ENCODE peak calls at places on chromosomes 16 and 17, in eight cellular contexts. V is uterus; D is cardiac muscle cell; B is right atrium auricular region; X is mesendoderm; M is CD4-positive, alpha-beta memory T cell; G is heart right ventricle; I is transverse colon. A is an unnamed sample. For H3K4me1, the result is how much of the 10 kb centered on the place peaks cover.

GRCh38 chr17:19546289-19547065 is 12.8 kb downstream of the SLC47A1 start:
- DNase-seq in D (peak), M (no peak), G (peak), V (no peak), B (no peak), X (peak), I (peak), A (no peak)

GRCh38 chr16:11312718-11313492 is 31.8 kb upstream of the PRM1 start:
- DNase-seq in V (no peak), D (no peak), M (no peak), G (no peak), X (peak), I (peak), B (no peak), A (no peak)

GRCh38 chr17:59783221-59784016 is 76.0 kb downstream of the VMP1 start:
- DNase-seq in V (no peak), D (no peak), I (no peak), M (peak), B (no peak), G (no peak), X (peak), A (no peak)

GRCh38 chr16:50160495-50161164 is 7.5 kb downstream of the TENT4B start:
- DNase-seq in D (no peak), B (no peak), I (no peak), V (no peak), X (no peak), G (no peak), M (peak), A (no peak)

GRCh38 chr17:56292010-56292409 is 138.7 kb downstream of the ANKFN1 start:
- DNase-seq in M (no peak), D (no peak), G (no peak), X (no peak), B (no peak), I (no peak), V (no peak), A (no peak)

GRCh38 chr17:41324180-41325075 is 8.9 kb upstream of the KRTAP17-1 start:
- DNase-seq in M (no peak), B (no peak), G (no peak), X (peak), V (no peak), D (peak), I (peak), A (no peak)

GRCh38 chr17:3667366-3668278 is 756 bp downstream of the TAX1BP3 start:
- DNase-seq in D (peak), M (no peak), V (peak), B (peak), X (peak), I (peak), G (peak), A (peak)

GRCh38 chr16:25033852-25034251 is 18.7 kb upstream of the ARHGAP17 start:
- DNase-seq in G (no peak), D (no peak), B (no peak), M (no peak), I (no peak), V (no peak), X (no peak), A (peak)

GRCh38 chr17:2624292-2624731 is 30.9 kb downstream of the PAFAH1B1 start:
- DNase-seq in X (peak), G (no peak), B (no peak), D (no peak), I (no peak), M (no peak), V (no peak), A (no peak)

GRCh38 chr17:80060629-80061028 is 24.2 kb downstream of the CCDC40 start:
- DNase-seq in B (no peak), D (no peak), X (no peak), I (no peak), M (no peak), V (no peak), G (no peak), A (no peak)

GRCh38 chr16:89761304-89761922 is 40.1 kb downstream of the ZNF276 start:
- DNase-seq in B (no peak), M (peak), V (no peak), I (no peak), G (no peak), X (no peak), D (no peak), A (no peak)

GRCh38 chr16:76574651-76575050 is 297.4 kb downstream of the CNTNAP4 start:
- DNase-seq in M (no peak), G (no peak), I (no peak), B (no peak), X (no peak), D (no peak), V (no peak), A (no peak)

GRCh38 chr16:56451753-56452689 is 667 bp downstream of the OGFOD1 start:
- DNase-seq in D (peak), I (peak), M (peak), B (no peak), G (no peak), X (peak), V (no peak), A (peak)

GRCh38 chr16:11481987-11482386 is 104.7 kb downstream of the LITAF start:
- DNase-seq in D (no peak), V (no peak), M (no peak), X (no peak), G (no peak), B (no peak), I (no peak), A (no peak)

GRCh38 chr16:50425648-50426047 is 56.9 kb upstream of the BRD7 start:
- DNase-seq in I (no peak), B (no peak), V (no peak), G (no peak), M (no peak), D (no peak), X (no peak), A (no peak)

GRCh38 chr16:8929086-8929748 is 34.5 kb downstream of the USP7 start:
- DNase-seq in G (no peak), V (no peak), X (no peak), D (no peak), M (no peak), B (no peak), I (no peak), A (no peak)

GRCh38 chr17:10558049-10558448 is 8.6 kb upstream of the MYH2 start:
- DNase-seq in X (no peak), M (no peak), G (no peak), D (no peak), B (no peak), I (no peak), V (no peak), A (no peak)

GRCh38 chr16:84818989-84819643 is 669 bp upstream of the CRISPLD2 start:
- DNase-seq in M (no peak), G (no peak), B (no peak), X (no peak), I (no peak), V (no peak), D (no peak), A (no peak)

GRCh38 chr17:50259484-50260324 is 14.6 kb upstream of the TMEM92 start:
- DNase-seq in D (no peak), X (no peak), I (no peak), B (peak), M (no peak), V (peak), G (no peak), A (no peak)

GRCh38 chr17:83012873-83013778 is 66.3 kb upstream of the METRNL start:
- DNase-seq in M (no peak), I (no peak), B (no peak), V (no peak), D (no peak), G (no peak), X (no peak), A (no peak)

GRCh38 chr17:81272616-81273015 is 22.5 kb downstream of the SLC38A10 start:
- DNase-seq in B (no peak), D (no peak), V (no peak), X (no peak), G (no peak), M (no peak), I (no peak), A (no peak)

GRCh38 chr17:70525976-70526375 is 356.6 kb downstream of the KCNJ2 start:
- DNase-seq in G (no peak), X (no peak), V (no peak), D (no peak), I (peak), B (no peak), M (no peak), A (no peak)

GRCh38 chr16:22120440-22120839 is 28.1 kb downstream of the VWA3A start:
- DNase-seq in B (no peak), V (no peak), M (no peak), X (peak), I (no peak), G (no peak), D (peak), A (no peak)

GRCh38 chr17:62761884-62762283 is 46.2 kb downstream of the MARCHF10 start:
- DNase-seq in X (peak), G (no peak), I (no peak), B (no peak), V (no peak), D (no peak), M (no peak), A (no peak)

GRCh38 chr17:47915667-47916242 is 19.7 kb downstream of the SP2 start:
- DNase-seq in V (peak), I (no peak), B (no peak), X (no peak), M (no peak), G (peak), D (no peak), A (no peak)

DNA sequence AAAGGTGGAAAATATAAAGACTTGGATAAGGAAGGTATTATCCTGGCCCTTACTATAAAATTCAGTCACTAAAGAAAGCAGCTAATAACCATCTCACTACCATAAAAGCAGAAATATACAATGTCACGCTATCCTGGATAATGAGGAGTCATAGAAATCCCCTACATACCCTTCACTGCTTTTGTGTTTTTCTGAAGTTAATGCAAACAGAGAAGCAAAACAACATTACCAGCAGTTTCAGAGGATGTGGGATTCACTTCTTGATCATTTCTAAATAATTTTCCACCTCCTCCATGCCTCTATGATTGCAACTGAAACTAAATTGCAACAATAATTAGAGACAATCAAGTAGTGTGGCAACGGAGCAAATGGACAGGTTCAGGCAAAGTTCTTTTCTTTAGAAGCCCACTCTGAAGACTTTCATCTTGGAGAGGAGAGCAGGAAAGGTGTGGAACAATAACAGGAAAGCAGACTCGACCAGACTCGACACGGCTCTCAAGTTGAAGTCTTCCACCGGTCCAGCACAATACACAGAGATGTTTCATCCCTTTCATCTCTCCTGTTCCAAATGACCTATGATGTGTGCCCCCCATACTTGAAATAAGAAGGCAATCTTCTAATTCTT is 10.2 kb downstream of the CYTH1 start:
- DNase-seq in M (no peak), B (no peak), V (no peak), D (no peak), X (no peak), G (no peak), I (no peak), A (no peak)
- H3K27ac ChIP-seq in M (peak), B (no peak), V (no peak), D (peak), X (no peak), G (no peak), I (peak), A (no peak)

DNA sequence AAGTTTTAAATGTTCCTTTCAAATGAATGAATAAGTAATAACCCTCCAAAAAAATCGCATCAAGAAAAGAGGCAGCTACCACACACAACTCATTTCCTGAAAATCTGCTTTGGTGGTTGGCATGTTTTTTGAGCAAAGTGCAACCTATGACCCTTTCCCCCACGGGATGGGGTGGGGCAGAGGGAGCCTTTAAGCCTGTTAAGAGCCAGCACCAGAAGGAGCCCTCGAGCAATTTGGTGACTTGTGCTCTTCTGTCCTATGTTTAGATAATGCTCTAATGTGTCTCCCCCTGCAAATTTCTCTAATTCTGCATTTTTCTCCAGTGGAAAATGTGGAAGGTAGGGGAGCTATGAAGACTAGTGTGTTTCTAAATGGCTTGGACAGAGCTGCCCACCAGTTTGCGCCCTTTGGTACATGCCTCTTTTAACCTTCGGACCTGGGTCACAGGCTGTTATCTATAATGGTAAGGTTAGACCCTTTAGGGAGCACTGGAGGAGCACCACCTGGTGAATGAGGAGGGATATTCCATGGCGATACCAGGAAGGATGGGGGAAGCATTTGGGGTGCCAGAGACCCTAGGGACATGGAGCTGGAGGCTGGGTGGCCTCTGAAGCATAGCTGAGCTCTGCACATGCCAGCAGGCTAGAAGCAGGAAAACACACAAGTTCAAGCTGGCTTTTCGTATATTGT is 1.6 kb downstream of the PYCARD start:
- DNase-seq in X (peak), G (no peak), B (no peak), I (no peak), V (no peak), M (peak), D (no peak), A (no peak)
- H3K4me1 ChIP-seq in X (under half), G (under half), B (under half), I (under half), V (under half), M (under half), D (under half), A (under half)

GRCh38 chr16:609984-610383 is 20.1 kb downstream of the RAB40C start:
- DNase-seq in V (no peak), B (no peak), G (no peak), M (no peak), D (no peak), X (no peak), I (no peak), A (no peak)

GRCh38 chr16:610513-611381 is 20.0 kb upstream of the WFIKKN1 start:
- DNase-seq in I (peak), G (no peak), D (peak), X (peak), V (no peak), B (no peak), M (peak), A (peak)

GRCh38 chr16:606656-607307 is 16.9 kb downstream of the RAB40C start:
- DNase-seq in G (no peak), V (no peak), X (no peak), I (no peak), M (no peak), B (no peak), D (no peak), A (no peak)

GRCh38 chr16:608019-608418 is 18.2 kb downstream of the RAB40C start:
- DNase-seq in M (no peak), I (no peak), V (no peak), X (peak), B (no peak), D (no peak), G (no peak), A (no peak)

GRCh38 chr16:609316-609715 is 19.4 kb downstream of the RAB40C start:
- DNase-seq in M (no peak), D (no peak), G (no peak), V (no peak), X (no peak), I (no peak), B (no peak), A (no peak)
- H3K27ac ChIP-seq in M (no peak), D (no peak), G (no peak), V (no peak), X (no peak), I (no peak), B (no peak), A (no peak)

GRCh38 chr17:7441202-7441705 is 1.9 kb downstream of the FGF11 start:
- DNase-seq in V (no peak), M (no peak), D (no peak), G (no peak), I (no peak), X (no peak), B (no peak), A (peak)
- H3K4me1 ChIP-seq in V (under half), M (half or more), D (under half), G (half or more), I (half or more), X (under half), B (half or more), A (half or more)

GRCh38 chr17:31532526-31532925 is 141.1 kb downstream of the RAB11FIP4 start:
- DNase-seq in X (no peak), G (no peak), B (no peak), D (no peak), I (no peak), M (no peak), V (no peak), A (no peak)
- H3K27ac ChIP-seq in X (no peak), G (no peak), B (no peak), D (no peak), I (no peak), M (no peak), V (no peak), A (no peak)

GRCh38 chr16:73157861-73158260 is 109.9 kb upstream of the ZFHX3 start:
- DNase-seq in X (no peak), I (no peak), G (no peak), V (no peak), B (no peak), M (no peak), D (no peak), A (no peak)

GRCh38 chr16:73166972-73167550 is 119.1 kb upstream of the ZFHX3 start:
- DNase-seq in X (no peak), B (no peak), M (no peak), I (no peak), G (no peak), D (no peak), V (no peak), A (no peak)

GRCh38 chr16:73161977-73162376 is 114.0 kb upstream of the ZFHX3 start:
- DNase-seq in X (no peak), D (no peak), B (no peak), G (no peak), I (no peak), M (no peak), V (no peak), A (no peak)

GRCh38 chr16:73166394-73166971 is 118.6 kb upstream of the ZFHX3 start:
- DNase-seq in X (no peak), V (peak), D (no peak), B (no peak), I (no peak), G (no peak), M (no peak), A (no peak)

DNA sequence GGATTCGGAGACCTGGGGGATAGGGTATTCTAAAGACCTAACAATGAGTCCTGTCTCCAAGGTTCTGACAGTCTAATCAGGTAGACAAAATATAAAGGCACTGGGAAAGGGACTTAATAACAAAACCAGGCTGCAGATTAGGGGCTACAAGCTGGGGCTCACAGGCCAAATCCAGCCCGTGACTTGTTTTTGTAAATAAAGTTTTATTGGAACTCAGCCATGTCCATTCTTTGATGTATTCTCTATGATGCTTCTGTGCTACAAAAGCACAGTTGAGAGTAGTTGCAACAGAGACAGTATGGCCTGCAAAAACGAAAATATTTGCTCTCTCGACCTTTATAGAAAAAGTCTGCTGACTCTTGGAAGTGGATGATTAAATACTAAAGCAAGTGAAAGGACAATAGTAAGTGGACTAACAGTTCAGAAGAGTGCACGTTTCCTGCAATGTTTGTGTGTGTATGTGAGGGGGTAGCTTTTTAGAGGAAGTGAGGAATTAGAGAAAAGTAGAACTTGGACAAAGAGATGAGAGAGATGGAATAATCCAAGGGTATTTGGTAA is 115.4 kb upstream of the ZFHX3 start:
- DNase-seq in M (no peak), B (no peak), D (no peak), X (no peak), V (no peak), I (no peak), G (no peak), A (no peak)
- H3K4me1 ChIP-seq in M (under half), B (under half), D (under half), X (under half), V (under half), I (under half), G (under half), A (under half)

DNA sequence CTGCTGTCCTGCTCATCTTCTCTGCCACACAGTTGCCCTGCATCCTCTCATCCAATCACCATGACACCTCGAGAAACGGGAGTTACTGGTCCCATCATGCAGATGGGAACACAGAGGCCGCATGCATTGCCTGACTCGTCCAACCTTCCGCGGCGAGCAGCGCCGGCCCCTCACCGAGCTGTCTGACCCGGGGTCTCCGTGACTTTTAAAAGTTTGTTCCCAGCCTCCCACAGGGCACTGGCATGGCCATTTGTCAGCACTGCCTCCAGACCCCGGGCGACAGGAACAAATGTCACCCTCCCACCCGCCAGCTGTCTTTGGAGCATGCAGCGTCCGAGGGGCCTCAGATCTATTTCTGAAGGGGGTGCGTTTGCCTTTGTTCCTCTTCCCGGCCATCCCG is 347.8 kb downstream of the FOXL1 start:
- DNase-seq in B (no peak), V (no peak), M (no peak), X (no peak), I (no peak), G (no peak), D (no peak), A (no peak)
- H3K27ac ChIP-seq in B (no peak), V (no peak), M (no peak), X (no peak), I (no peak), G (no peak), D (no peak), A (no peak)

GRCh38 chr17:67132366-67132765 is 88.0 kb downstream of the CACNG1 start:
- DNase-seq in I (no peak), M (no peak), B (no peak), D (no peak), G (no peak), V (no peak), X (no peak), A (no peak)
- H3K4me1 ChIP-seq in I (under half), M (under half), B (under half), D (under half), G (under half), V (under half), X (under half), A (under half)